ENCODE peak calls at places on chromosome 18, in seven cellular contexts. A, U, I, S, X, O and Y are unnamed samples.

GRCh38 chr18:40109251-40110049 is 1845.6 kb upstream of the PIK3C3 start:
- DNase-seq in A (no peak), U (no peak), I (no peak), S (peak), X (no peak), O (no peak), Y (no peak)

GRCh38 chr18:52287151-52287550 is 52.8 kb upstream of the DCC start:
- DNase-seq in A (no peak), U (no peak), I (no peak), S (peak), X (no peak), O (no peak), Y (peak)

GRCh38 chr18:45621068-45621511 is 5.8 kb downstream of the SLC14A2 start:
- DNase-seq in A (peak), U (peak), I (no peak), S (peak), X (no peak), O (peak), Y (peak)

GRCh38 chr18:36572135-36572856 is 256.5 kb downstream of the TPGS2 start:
- DNase-seq in A (peak), U (peak), I (no peak), S (peak), X (peak), O (peak), Y (peak)

GRCh38 chr18:11570770-11571169 is 38.6 kb upstream of the SLC35G4 start:
- DNase-seq in A (no peak), U (no peak), I (no peak), S (no peak), X (no peak), O (no peak), Y (peak)

GRCh38 chr18:13726972-13727331 is 479 bp downstream of the RNMT start:
- DNase-seq in A (no peak), U (peak), I (no peak), S (peak), X (no peak), O (no peak), Y (peak)

GRCh38 chr18:24915547-24915946 is 436.4 kb downstream of the ZNF521 start:
- DNase-seq in A (no peak), U (no peak), I (no peak), S (peak), X (no peak), O (no peak), Y (peak)

GRCh38 chr18:48621240-48621639 is 82.4 kb downstream of the CTIF start:
- DNase-seq in A (no peak), U (no peak), I (no peak), S (peak), X (no peak), O (no peak), Y (peak)

GRCh38 chr18:79241755-79242154 is 154.0 kb upstream of the NFATC1 start:
- DNase-seq in A (peak), U (no peak), I (no peak), S (no peak), X (no peak), O (no peak), Y (no peak)

GRCh38 chr18:6004683-6005082 is 109.4 kb upstream of the TMEM200C start:
- DNase-seq in A (no peak), U (no peak), I (no peak), S (no peak), X (no peak), O (no peak), Y (no peak)

GRCh38 chr18:80246656-80247402 is 485 bp downstream of the PARD6G start:
- DNase-seq in A (peak), U (no peak), I (no peak), S (no peak), X (peak), O (no peak), Y (no peak)

GRCh38 chr18:63579643-63580042 is 7.5 kb upstream of the SERPINB13 start:
- DNase-seq in A (no peak), U (no peak), I (no peak), S (no peak), X (no peak), O (no peak), Y (no peak)

GRCh38 chr18:11307716-11308115 is 158.3 kb upstream of the PIEZO2 start:
- DNase-seq in A (no peak), U (no peak), I (no peak), S (no peak), X (no peak), O (no peak), Y (no peak)

GRCh38 chr18:40534748-40535147 is 1420.3 kb upstream of the PIK3C3 start:
- DNase-seq in A (no peak), U (no peak), I (no peak), S (peak), X (no peak), O (no peak), Y (peak)

GRCh38 chr18:58599106-58599505 is 29.8 kb downstream of the ALPK2 start:
- DNase-seq in A (no peak), U (no peak), I (no peak), S (no peak), X (no peak), O (no peak), Y (no peak)

GRCh38 chr18:74496508-74497307 is 545 bp downstream of the CNDP2 start:
- DNase-seq in A (peak), U (peak), I (peak), S (peak), X (no peak), O (no peak), Y (peak)

GRCh38 chr18:59068672-59069071 is 71.0 kb upstream of the SEC11C start:
- DNase-seq in A (no peak), U (no peak), I (no peak), S (no peak), X (no peak), O (no peak), Y (no peak)

GRCh38 chr18:13232971-13233565 is 14.5 kb downstream of the LDLRAD4 start:
- DNase-seq in A (no peak), U (no peak), I (no peak), S (no peak), X (no peak), O (no peak), Y (no peak)

GRCh38 chr18:45752681-45753080 is 28.7 kb downstream of the SLC14A1 start:
- DNase-seq in A (no peak), U (no peak), I (no peak), S (no peak), X (no peak), O (no peak), Y (no peak)

GRCh38 chr18:78984941-78985784 is 5.5 kb downstream of the SALL3 start:
- DNase-seq in A (peak), U (peak), I (no peak), S (no peak), X (no peak), O (no peak), Y (peak)

GRCh38 chr18:55120896-55121295 is 161.6 kb upstream of the CCDC68 start:
- DNase-seq in A (no peak), U (no peak), I (no peak), S (no peak), X (no peak), O (no peak), Y (no peak)

GRCh38 chr18:59311631-59312030 is 6.8 kb downstream of the CPLX4 start:
- DNase-seq in A (no peak), U (no peak), I (no peak), S (peak), X (no peak), O (no peak), Y (no peak)

GRCh38 chr18:35178260-35178659 is 62.6 kb upstream of the ZNF397 start:
- DNase-seq in A (no peak), U (no peak), I (no peak), S (peak), X (no peak), O (no peak), Y (peak)

GRCh38 chr18:54479365-54479764 is 111.7 kb upstream of the DYNAP start:
- DNase-seq in A (no peak), U (peak), I (no peak), S (no peak), X (no peak), O (no peak), Y (no peak)

GRCh38 chr18:22324191-22325131 is 93.3 kb downstream of the CTAGE1 start:
- DNase-seq in A (no peak), U (peak), I (no peak), S (no peak), X (peak), O (no peak), Y (peak)

GRCh38 chr18:62434798-62435197 is 88.0 kb upstream of the ZCCHC2 start:
- DNase-seq in A (no peak), U (no peak), I (no peak), S (no peak), X (no peak), O (no peak), Y (no peak)

GRCh38 chr18:55489742-55490055 is 98.3 kb downstream of the TCF4 start:
- DNase-seq in A (no peak), U (no peak), I (no peak), S (no peak), X (no peak), O (no peak), Y (no peak)

GRCh38 chr18:13239557-13239956 is 21.0 kb downstream of the LDLRAD4 start:
- DNase-seq in A (no peak), U (peak), I (no peak), S (no peak), X (no peak), O (no peak), Y (no peak)

GRCh38 chr18:55589625-55590291 is 1.8 kb upstream of the TCF4 start:
- DNase-seq in A (peak), U (peak), I (peak), S (no peak), X (peak), O (peak), Y (peak)

GRCh38 chr18:47729356-47729755 is 201.1 kb downstream of the SMAD2 start:
- DNase-seq in A (no peak), U (no peak), I (no peak), S (no peak), X (no peak), O (no peak), Y (no peak)

GRCh38 chr18:58998421-58999203 is 133.9 kb downstream of the ZNF532 start:
- DNase-seq in A (no peak), U (no peak), I (no peak), S (peak), X (peak), O (no peak), Y (peak)

GRCh38 chr18:7812431-7813063 is 245.4 kb downstream of the PTPRM start:
- DNase-seq in A (no peak), U (no peak), I (no peak), S (peak), X (no peak), O (no peak), Y (peak)

GRCh38 chr18:36568487-36568886 is 260.3 kb downstream of the TPGS2 start:
- DNase-seq in A (no peak), U (no peak), I (no peak), S (no peak), X (no peak), O (no peak), Y (no peak)

GRCh38 chr18:57131782-57132181 is 15.1 kb upstream of the BOD1L2 start:
- DNase-seq in A (no peak), U (no peak), I (no peak), S (no peak), X (no peak), O (no peak), Y (no peak)

GRCh38 chr18:62957885-62958472 is 242.6 kb downstream of the PHLPP1 start:
- DNase-seq in A (peak), U (no peak), I (no peak), S (peak), X (no peak), O (no peak), Y (peak)

GRCh38 chr18:57837917-57838548 is 34.9 kb upstream of the ATP8B1 start:
- DNase-seq in A (no peak), U (no peak), I (peak), S (no peak), X (no peak), O (no peak), Y (peak)